ENCODE peak calls at places on chromosome 21, in nine cellular contexts. L is stomach, N is IMR-90, F is kidney, I is body of pancreas, R is heart right ventricle, C is A549, B is thoracic aorta, G is kidney epithelial cell. K is an unnamed sample.

GRCh38 chr21:35016517-35017188 is 32.4 kb downstream of the RUNX1 start:
- DNase-seq in I (no peak), L (no peak), G (no peak), R (no peak), F (no peak), N (no peak), C (no peak), B (no peak), K (no peak)

GRCh38 chr21:34122047-34122446 is 48.7 kb downstream of the MRPS6 start:
- DNase-seq in L (peak; percentile 35), C (no peak), I (peak; percentile 42), G (no peak), R (no peak), B (no peak), F (no peak), N (no peak), K (no peak)

GRCh38 chr21:29821230-29821629 is 118.6 kb downstream of the GRIK1 start:
- DNase-seq in I (no peak), N (no peak), B (no peak), G (no peak), C (no peak), R (no peak), F (no peak), L (no peak), K (no peak)

GRCh38 chr21:17139696-17140095 is 373.1 kb upstream of the CXADR start:
- DNase-seq in L (no peak), R (no peak), B (no peak), G (no peak), C (no peak), I (no peak), N (no peak), F (no peak), K (peak; percentile 21)

GRCh38 chr21:41670056-41670805 is 96.6 kb downstream of the RIPK4 start:
- DNase-seq in B (no peak), F (no peak), N (no peak), C (no peak), R (no peak), L (no peak), G (no peak), I (no peak), K (no peak)

GRCh38 chr21:35079181-35079580 is 30.1 kb upstream of the RUNX1 start:
- DNase-seq in F (no peak), I (no peak), G (no peak), N (peak; percentile 7), R (no peak), L (no peak), C (no peak), B (no peak), K (no peak)

GRCh38 chr21:25936776-25937175 is 202.0 kb downstream of the GABPA start:
- DNase-seq in B (no peak), C (no peak), G (no peak), L (no peak), I (no peak), N (peak; percentile 15), R (no peak), F (no peak), K (peak; percentile 32)

GRCh38 chr21:42262826-42263225 is 43.9 kb downstream of the ABCG1 start:
- DNase-seq in F (peak; percentile 93), I (peak; percentile 82), B (peak; percentile 42), L (peak; percentile 88), C (peak; percentile 8), R (peak; percentile 84), N (peak; percentile 24), G (no peak), K (peak; percentile 42)

GRCh38 chr21:31901342-31901741 is 28.5 kb downstream of the HUNK start:
- DNase-seq in N (no peak), B (no peak), G (no peak), L (no peak), I (peak; percentile 92), R (no peak), C (no peak), F (no peak), K (no peak)

GRCh38 chr21:30289414-30289813 is at the start of gene KRTAP25-1:
- DNase-seq in R (no peak), I (no peak), N (no peak), G (no peak), L (no peak), C (no peak), B (no peak), F (no peak), K (no peak)

GRCh38 chr21:29953072-29953471 is 13.3 kb upstream of the GRIK1 start:
- DNase-seq in C (no peak), N (no peak), B (no peak), R (no peak), G (no peak), I (no peak), L (no peak), F (no peak), K (no peak)

GRCh38 chr21:29989634-29990234 is 49.9 kb upstream of the GRIK1 start:
- DNase-seq in I (no peak), B (no peak), N (no peak), R (no peak), C (no peak), G (no peak), F (no peak), L (no peak), K (no peak)

GRCh38 chr21:18384771-18385170 is 18.8 kb downstream of the TMPRSS15 start:
- DNase-seq in B (no peak), G (no peak), C (no peak), I (no peak), F (no peak), R (no peak), L (no peak), N (no peak), K (peak; percentile 6)

GRCh38 chr21:18382141-18382540 is 21.4 kb downstream of the TMPRSS15 start:
- DNase-seq in C (no peak), R (no peak), I (no peak), L (no peak), N (no peak), F (no peak), G (no peak), B (no peak), K (no peak)

DNA sequence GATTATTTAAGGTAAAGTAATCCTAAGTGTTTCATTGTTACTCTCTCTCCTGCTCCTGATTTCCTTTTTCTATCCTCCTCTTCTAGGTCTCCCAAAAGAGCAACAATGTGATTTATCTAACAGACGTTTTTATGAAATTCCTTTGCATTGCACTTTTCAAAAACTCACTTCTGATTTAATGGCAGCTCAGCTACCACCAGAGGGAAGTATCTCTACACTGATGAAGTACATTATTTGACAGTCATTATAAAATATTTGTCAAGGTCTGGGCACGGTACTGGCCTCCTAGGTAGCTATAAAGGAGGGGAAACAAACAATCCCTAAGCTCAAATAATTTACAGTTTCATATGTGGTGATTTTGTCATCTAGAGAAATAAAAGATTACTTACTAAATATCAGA is 15.6 kb downstream of the TMPRSS15 start:
- DNase-seq in N (no peak), I (no peak), R (no peak), C (no peak), F (no peak), L (no peak), G (no peak), B (no peak), K (no peak)
- TF ChIP-seq CTCF in N (no peak), I (no peak), R (no peak), C (no peak), F (no peak), L (no peak), G (no peak), B (no peak), K (no peak)

GRCh38 chr21:38660333-38661295 is 145.1 kb upstream of the ETS2 start:
- DNase-seq in C (no peak), I (no peak), G (no peak), B (peak; percentile 18), F (peak; percentile 83), N (no peak), L (no peak), R (peak; percentile 17), K (no peak)
- H3K4me3 ChIP-seq in C (peak overlapping the region; percentile 37), I (no peak overlapping the region), G (peak overlapping the region; percentile 24), B (peak overlapping the region; percentile 87), F (peak overlapping the region; percentile 55), N (peak overlapping the region; percentile 26), L (peak overlapping the region; percentile 44), R (peak overlapping the region; percentile 58), K (peak overlapping the region; percentile 45)

DNA sequence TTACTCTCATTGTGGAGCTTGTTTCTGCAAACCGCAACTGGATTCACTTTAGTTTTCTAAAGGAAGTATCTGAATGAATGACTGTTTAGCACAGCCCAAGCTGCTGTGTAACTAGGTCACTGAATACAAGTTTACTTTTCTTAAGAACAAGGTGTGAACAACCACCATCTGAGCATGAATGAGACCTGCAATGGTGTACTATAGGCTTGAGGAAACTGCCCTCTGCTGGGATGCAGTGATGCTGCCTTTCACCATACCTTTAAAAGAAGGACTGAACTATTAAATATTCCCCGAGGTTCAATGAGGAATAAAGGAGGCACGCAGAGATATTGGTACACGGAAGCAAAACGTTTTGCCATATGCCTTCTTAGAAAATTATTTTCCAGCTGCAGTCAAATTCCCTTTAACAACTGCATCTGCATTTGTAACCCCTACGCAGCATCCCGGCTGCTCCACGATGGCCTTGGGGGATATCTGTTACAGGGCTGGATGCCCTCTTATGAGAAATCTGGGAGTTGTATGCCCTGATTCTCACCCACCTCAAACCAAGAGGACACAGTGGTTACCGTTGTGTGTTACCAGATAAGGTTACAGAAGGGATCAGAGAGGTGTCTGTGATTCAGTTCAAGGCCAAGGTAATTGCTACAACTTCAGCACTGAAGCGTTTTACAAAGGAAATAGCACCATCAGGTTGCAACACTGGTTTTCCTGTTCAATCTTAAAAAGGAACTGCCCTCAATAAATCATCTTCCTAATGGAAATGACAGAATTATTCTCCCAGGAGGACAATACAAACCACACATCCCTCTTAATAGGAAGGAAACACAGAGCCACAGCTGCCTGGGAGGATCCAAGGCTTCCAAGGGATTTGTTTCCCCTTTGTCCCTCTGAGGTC is 470.5 kb downstream of the LTN1 start:
- DNase-seq in B (no peak), C (no peak), L (no peak), N (peak; percentile 79), I (no peak), G (no peak), R (no peak), F (no peak), K (peak; percentile 70)
- TF ChIP-seq CTCF in B (no peak), C (no peak), L (peak; percentile 6), N (peak; percentile 71), I (peak; percentile 15), G (peak; percentile 44), R (peak; percentile 51), F (peak; percentile 24), K (peak; percentile 70)

GRCh38 chr21:43307677-43308070 is 119.3 kb downstream of the SIK1 start:
- DNase-seq in L (no peak), G (no peak), F (no peak), B (no peak), N (no peak), R (no peak), I (no peak), C (no peak), K (no peak)
- H3K4me3 ChIP-seq in L (no peak overlapping the region), G (no peak overlapping the region), F (no peak overlapping the region), B (no peak overlapping the region), N (no peak overlapping the region), R (no peak overlapping the region), I (no peak overlapping the region), C (no peak overlapping the region), K (no peak overlapping the region)

K was measured in cardiac fibroblast.